ENCODE peak calls at places on chromosome 1, in ten cellular contexts. One of them, this sample, is unnamed.

GRCh38 chr1:203287109-203287893 is 18.0 kb upstream of the BTG2 start:
- DNase-seq in lower leg skin: no peak
- DNase-seq in AG04450: no peak
- DNase-seq in heart left ventricle: peak; percentile 82
- DNase-seq in astrocyte of the spinal cord: no peak
- DNase-seq in suprapubic skin: no peak
- DNase-seq in A549: no peak
- DNase-seq in IMR-90: no peak
- DNase-seq in choroid plexus epithelial cell: no peak
- DNase-seq in fibroblast of lung: no peak
- DNase-seq in this sample: peak; percentile 40

GRCh38 chr1:229024528-229025119 is 246.3 kb upstream of the RAB4A start:
- DNase-seq in lower leg skin: no peak
- DNase-seq in AG04450: peak; percentile 68
- DNase-seq in heart left ventricle: no peak
- DNase-seq in astrocyte of the spinal cord: peak; percentile 75
- DNase-seq in suprapubic skin: no peak
- DNase-seq in A549: peak; percentile 81
- DNase-seq in IMR-90: peak; percentile 90
- DNase-seq in choroid plexus epithelial cell: peak; percentile 89
- DNase-seq in fibroblast of lung: peak; percentile 82
- DNase-seq in this sample: peak; percentile 85

GRCh38 chr1:1021010-1021845 is 1.3 kb downstream of the AGRN start:
- DNase-seq in lower leg skin: no peak
- DNase-seq in AG04450: peak; percentile 15
- DNase-seq in heart left ventricle: peak; percentile 85
- DNase-seq in astrocyte of the spinal cord: peak; percentile 81
- DNase-seq in suprapubic skin: no peak
- DNase-seq in A549: peak; percentile 78
- DNase-seq in IMR-90: peak; percentile 72
- DNase-seq in choroid plexus epithelial cell: peak; percentile 72
- DNase-seq in fibroblast of lung: peak; percentile 84
- DNase-seq in this sample: peak; percentile 71

GRCh38 chr1:65027699-65028358 is 61.5 kb upstream of the JAK1 start:
- DNase-seq in lower leg skin: peak; percentile 93
- DNase-seq in AG04450: no peak
- DNase-seq in heart left ventricle: peak; percentile 37
- DNase-seq in astrocyte of the spinal cord: peak; percentile 25
- DNase-seq in suprapubic skin: no peak
- DNase-seq in A549: no peak
- DNase-seq in IMR-90: no peak
- DNase-seq in choroid plexus epithelial cell: no peak
- DNase-seq in fibroblast of lung: peak; percentile 17
- DNase-seq in this sample: peak; percentile 31

GRCh38 chr1:247548092-247548491 is 842 bp upstream of the GCSAML start:
- DNase-seq in lower leg skin: no peak
- DNase-seq in AG04450: no peak
- DNase-seq in heart left ventricle: no peak
- DNase-seq in astrocyte of the spinal cord: no peak
- DNase-seq in suprapubic skin: no peak
- DNase-seq in A549: no peak
- DNase-seq in IMR-90: no peak
- DNase-seq in choroid plexus epithelial cell: no peak
- DNase-seq in fibroblast of lung: no peak
- DNase-seq in this sample: no peak

GRCh38 chr1:22038036-22038435 is 14.5 kb upstream of the CDC42 start:
- DNase-seq in lower leg skin: no peak
- DNase-seq in AG04450: no peak
- DNase-seq in heart left ventricle: no peak
- DNase-seq in astrocyte of the spinal cord: no peak
- DNase-seq in suprapubic skin: no peak
- DNase-seq in A549: no peak
- DNase-seq in IMR-90: no peak
- DNase-seq in choroid plexus epithelial cell: no peak
- DNase-seq in fibroblast of lung: peak; percentile 43
- DNase-seq in this sample: no peak

GRCh38 chr1:82689217-82689616 is 888.5 kb downstream of the ADGRL2 start:
- DNase-seq in lower leg skin: no peak
- DNase-seq in AG04450: no peak
- DNase-seq in heart left ventricle: no peak
- DNase-seq in astrocyte of the spinal cord: no peak
- DNase-seq in suprapubic skin: no peak
- DNase-seq in A549: no peak
- DNase-seq in IMR-90: no peak
- DNase-seq in choroid plexus epithelial cell: no peak
- DNase-seq in fibroblast of lung: no peak
- DNase-seq in this sample: no peak

GRCh38 chr1:147267711-147268110 is 25.2 kb downstream of the CHD1L start:
- DNase-seq in lower leg skin: no peak
- DNase-seq in AG04450: no peak
- DNase-seq in heart left ventricle: no peak
- DNase-seq in astrocyte of the spinal cord: no peak
- DNase-seq in suprapubic skin: no peak
- DNase-seq in A549: no peak
- DNase-seq in IMR-90: no peak
- DNase-seq in choroid plexus epithelial cell: no peak
- DNase-seq in fibroblast of lung: peak; percentile 56
- DNase-seq in this sample: no peak

GRCh38 chr1:52055066-52055853 is at the start of gene TXNDC12:
- DNase-seq in lower leg skin: peak; percentile 96
- DNase-seq in AG04450: peak; percentile 75
- DNase-seq in heart left ventricle: peak; percentile 80
- DNase-seq in astrocyte of the spinal cord: peak; percentile 95
- DNase-seq in suprapubic skin: peak; percentile 92
- DNase-seq in A549: peak; percentile 90
- DNase-seq in IMR-90: peak; percentile 91
- DNase-seq in choroid plexus epithelial cell: peak; percentile 94
- DNase-seq in fibroblast of lung: peak; percentile 93
- DNase-seq in this sample: peak; percentile 94

GRCh38 chr1:52056937-52057231 is 789 bp downstream of the BTF3L4 start:
- DNase-seq in lower leg skin: no peak
- DNase-seq in AG04450: no peak
- DNase-seq in heart left ventricle: no peak
- DNase-seq in astrocyte of the spinal cord: no peak
- DNase-seq in suprapubic skin: no peak
- DNase-seq in A549: no peak
- DNase-seq in IMR-90: no peak
- DNase-seq in choroid plexus epithelial cell: peak; percentile 75
- DNase-seq in fibroblast of lung: no peak
- DNase-seq in this sample: peak; percentile 82

GRCh38 chr1:52057245-52057644 is 1.1 kb downstream of the BTF3L4 start:
- DNase-seq in lower leg skin: no peak
- DNase-seq in AG04450: no peak
- DNase-seq in heart left ventricle: no peak
- DNase-seq in astrocyte of the spinal cord: no peak
- DNase-seq in suprapubic skin: no peak
- DNase-seq in A549: no peak
- DNase-seq in IMR-90: no peak
- DNase-seq in choroid plexus epithelial cell: peak; percentile 19
- DNase-seq in fibroblast of lung: no peak
- DNase-seq in this sample: no peak

GRCh38 chr1:52055854-52056109 is 313 bp upstream of the BTF3L4 start:
- DNase-seq in lower leg skin: no peak
- DNase-seq in AG04450: no peak
- DNase-seq in heart left ventricle: no peak
- DNase-seq in astrocyte of the spinal cord: no peak
- DNase-seq in suprapubic skin: no peak
- DNase-seq in A549: no peak
- DNase-seq in IMR-90: no peak
- DNase-seq in choroid plexus epithelial cell: no peak
- DNase-seq in fibroblast of lung: no peak
- DNase-seq in this sample: no peak

DNA sequence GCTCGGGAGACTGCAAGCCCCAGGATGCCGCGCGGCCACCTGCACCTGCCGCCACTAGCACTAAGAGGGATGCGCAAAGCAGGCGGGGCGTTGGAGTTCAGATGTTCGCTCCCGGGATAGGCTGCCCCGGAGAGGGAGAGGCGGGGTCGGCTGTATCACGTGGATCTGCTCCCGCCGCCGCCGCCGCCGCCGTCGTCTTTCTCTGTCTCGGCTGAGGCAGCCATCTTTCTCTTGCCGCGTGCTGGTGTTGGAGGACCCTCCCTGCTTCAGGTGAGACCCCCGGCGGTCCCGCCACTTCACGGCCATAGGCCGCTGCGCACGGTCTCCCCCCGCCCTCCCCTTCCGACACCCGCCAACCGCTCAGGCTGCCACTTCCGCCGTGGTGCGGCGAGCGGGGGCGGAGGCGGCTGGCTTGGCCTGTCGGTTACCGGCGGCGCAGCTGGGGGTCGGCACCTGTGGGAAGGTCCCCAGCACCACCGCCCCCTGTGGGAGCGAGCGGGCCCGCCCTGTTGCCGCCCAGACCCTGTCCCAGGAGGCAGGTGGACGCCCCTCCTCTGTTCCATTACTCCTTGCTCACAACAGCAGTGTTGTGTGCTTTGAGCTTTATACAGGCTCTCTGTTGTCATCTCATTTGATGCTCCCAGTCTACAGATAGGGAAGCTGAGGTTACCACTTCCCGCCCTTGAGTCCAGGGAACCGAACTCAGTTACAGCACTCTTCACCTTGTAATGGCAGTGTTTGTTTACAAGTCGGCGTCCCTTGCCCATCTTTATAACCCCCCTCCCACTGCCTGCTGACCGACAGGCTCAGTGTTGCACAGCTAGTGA is at the start of gene BTF3L4:
- DNase-seq in lower leg skin: peak; percentile 99
- DNase-seq in AG04450: peak; percentile 74
- DNase-seq in heart left ventricle: peak; percentile 95
- DNase-seq in astrocyte of the spinal cord: peak; percentile 93
- DNase-seq in suprapubic skin: peak; percentile 97
- DNase-seq in A549: peak; percentile 92
- DNase-seq in IMR-90: peak; percentile 89
- DNase-seq in choroid plexus epithelial cell: peak; percentile 96
- DNase-seq in fibroblast of lung: peak; percentile 90
- DNase-seq in this sample: peak; percentile 94
- TF ChIP-seq CTCF in lower leg skin: no peak
- TF ChIP-seq CTCF in AG04450: no peak
- TF ChIP-seq CTCF in heart left ventricle: no peak
- TF ChIP-seq CTCF in astrocyte of the spinal cord: no peak
- TF ChIP-seq CTCF in suprapubic skin: no peak
- TF ChIP-seq CTCF in A549: no peak
- TF ChIP-seq CTCF in IMR-90: no peak
- TF ChIP-seq CTCF in choroid plexus epithelial cell: no peak
- TF ChIP-seq CTCF in fibroblast of lung: no peak
- TF ChIP-seq CTCF in this sample: no peak

GRCh38 chr1:27628712-27629111 is 6.3 kb downstream of the FGR start:
- DNase-seq in lower leg skin: no peak
- DNase-seq in AG04450: no peak
- DNase-seq in heart left ventricle: no peak
- DNase-seq in astrocyte of the spinal cord: no peak
- DNase-seq in suprapubic skin: no peak
- DNase-seq in A549: no peak
- DNase-seq in IMR-90: no peak
- DNase-seq in choroid plexus epithelial cell: no peak
- DNase-seq in fibroblast of lung: no peak
- DNase-seq in this sample: no peak

GRCh38 chr1:27627051-27627450 is 7.9 kb downstream of the FGR start:
- DNase-seq in lower leg skin: no peak
- DNase-seq in AG04450: no peak
- DNase-seq in heart left ventricle: no peak
- DNase-seq in astrocyte of the spinal cord: no peak
- DNase-seq in suprapubic skin: no peak
- DNase-seq in A549: no peak
- DNase-seq in IMR-90: no peak
- DNase-seq in choroid plexus epithelial cell: no peak
- DNase-seq in fibroblast of lung: no peak
- DNase-seq in this sample: no peak

GRCh38 chr1:27623327-27624212 is 11.4 kb downstream of the FGR start:
- DNase-seq in lower leg skin: no peak
- DNase-seq in AG04450: no peak
- DNase-seq in heart left ventricle: no peak
- DNase-seq in astrocyte of the spinal cord: no peak
- DNase-seq in suprapubic skin: no peak
- DNase-seq in A549: no peak
- DNase-seq in IMR-90: no peak
- DNase-seq in choroid plexus epithelial cell: no peak
- DNase-seq in fibroblast of lung: no peak
- DNase-seq in this sample: no peak

GRCh38 chr1:27624467-27625233 is 10.3 kb downstream of the FGR start:
- DNase-seq in lower leg skin: no peak
- DNase-seq in AG04450: no peak
- DNase-seq in heart left ventricle: no peak
- DNase-seq in astrocyte of the spinal cord: no peak
- DNase-seq in suprapubic skin: no peak
- DNase-seq in A549: no peak
- DNase-seq in IMR-90: no peak
- DNase-seq in choroid plexus epithelial cell: no peak
- DNase-seq in fibroblast of lung: no peak
- DNase-seq in this sample: no peak

DNA sequence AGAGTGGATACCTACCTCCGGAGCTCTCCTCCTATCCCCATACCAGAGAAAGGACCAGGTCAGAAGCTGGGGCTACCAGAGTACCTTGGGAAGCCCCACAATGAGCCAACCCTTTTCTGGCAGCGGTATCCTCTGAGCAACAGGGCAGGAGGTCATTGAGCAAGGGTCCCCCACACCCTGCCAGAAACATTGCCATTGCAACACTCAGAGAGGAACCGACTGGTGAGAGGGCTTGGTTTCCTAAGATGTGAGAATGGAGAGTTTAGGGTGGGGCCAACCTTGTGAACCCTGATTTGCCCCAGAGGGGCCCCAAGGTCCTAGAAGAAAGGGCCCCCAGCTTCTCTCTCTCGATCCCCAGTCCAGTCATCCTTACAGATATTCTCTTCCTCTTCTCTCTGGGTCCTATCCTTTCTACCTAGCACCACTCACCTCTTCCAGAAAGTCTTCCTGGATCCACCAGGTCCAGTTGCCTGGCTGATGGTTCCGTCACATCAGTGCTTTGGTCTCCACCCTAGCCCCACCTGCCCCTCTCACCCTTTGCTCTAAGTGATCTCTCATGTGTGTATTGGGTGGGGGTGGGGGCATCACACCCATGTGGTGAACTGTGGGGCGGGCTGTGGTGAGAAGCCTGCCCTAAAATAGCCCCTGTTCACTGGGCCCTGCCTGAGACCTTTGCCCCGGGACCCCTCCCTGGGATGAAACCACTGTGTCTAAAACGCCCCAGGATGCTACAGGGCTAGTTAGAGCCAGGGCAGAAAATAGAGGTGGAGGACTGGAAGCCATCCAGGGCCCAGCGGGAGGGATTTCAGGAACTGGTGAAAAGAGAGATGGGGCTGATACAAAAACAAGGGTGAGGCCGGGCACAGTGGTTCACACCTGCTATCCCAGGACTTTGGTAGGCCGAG is 8.7 kb downstream of the FGR start:
- DNase-seq in lower leg skin: no peak
- DNase-seq in AG04450: no peak
- DNase-seq in heart left ventricle: no peak
- DNase-seq in astrocyte of the spinal cord: no peak
- DNase-seq in suprapubic skin: no peak
- DNase-seq in A549: no peak
- DNase-seq in IMR-90: no peak
- DNase-seq in choroid plexus epithelial cell: no peak
- DNase-seq in fibroblast of lung: no peak
- DNase-seq in this sample: no peak
- H3K4me3 ChIP-seq in lower leg skin: no peak overlapping the region
- H3K4me3 ChIP-seq in AG04450: no peak overlapping the region
- H3K4me3 ChIP-seq in heart left ventricle: no peak overlapping the region
- H3K4me3 ChIP-seq in astrocyte of the spinal cord: no peak overlapping the region
- H3K4me3 ChIP-seq in suprapubic skin: no peak overlapping the region
- H3K4me3 ChIP-seq in A549: no peak overlapping the region
- H3K4me3 ChIP-seq in IMR-90: no peak overlapping the region
- H3K4me3 ChIP-seq in choroid plexus epithelial cell: no peak overlapping the region
- H3K4me3 ChIP-seq in fibroblast of lung: no peak overlapping the region
- H3K4me3 ChIP-seq in this sample: no peak overlapping the region

DNA sequence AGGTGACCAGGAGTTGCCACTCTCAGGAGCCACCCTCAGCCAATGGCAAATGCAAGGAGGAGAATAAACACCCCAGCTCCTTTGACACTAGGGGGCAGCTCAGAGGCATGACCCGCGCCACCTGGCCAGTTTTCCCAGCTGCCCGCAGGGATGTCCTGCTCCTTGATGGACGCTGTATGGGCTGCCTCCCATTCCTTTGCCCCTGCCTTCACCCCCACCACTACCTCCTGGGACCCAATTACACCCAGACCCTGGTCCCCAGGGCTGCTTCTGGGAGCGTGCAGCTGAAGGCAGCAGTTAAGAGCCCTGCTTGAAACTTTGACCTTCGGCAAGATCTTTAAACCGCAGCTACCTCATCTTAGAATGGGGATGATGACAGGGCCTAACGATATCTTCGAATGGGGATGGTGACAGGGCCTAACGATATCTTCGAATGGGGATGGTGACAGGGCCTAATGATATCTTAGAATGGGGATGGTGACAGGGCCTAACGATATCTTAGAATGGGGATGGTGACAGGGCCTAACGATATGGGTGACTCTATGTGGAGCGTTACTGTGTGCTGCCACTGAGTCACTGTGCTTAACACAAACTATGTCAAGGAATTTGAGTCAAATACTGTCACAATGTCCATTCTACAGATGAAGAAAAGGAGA is 163.0 kb upstream of the KAZN start:
- DNase-seq in lower leg skin: no peak
- DNase-seq in AG04450: no peak
- DNase-seq in heart left ventricle: no peak
- DNase-seq in astrocyte of the spinal cord: no peak
- DNase-seq in suprapubic skin: no peak
- DNase-seq in A549: no peak
- DNase-seq in IMR-90: no peak
- DNase-seq in choroid plexus epithelial cell: no peak
- DNase-seq in fibroblast of lung: no peak
- DNase-seq in this sample: no peak
- TF ChIP-seq CTCF in lower leg skin: no peak
- TF ChIP-seq CTCF in AG04450: no peak
- TF ChIP-seq CTCF in heart left ventricle: no peak
- TF ChIP-seq CTCF in astrocyte of the spinal cord: peak; percentile 2
- TF ChIP-seq CTCF in suprapubic skin: no peak
- TF ChIP-seq CTCF in A549: no peak
- TF ChIP-seq CTCF in IMR-90: no peak
- TF ChIP-seq CTCF in choroid plexus epithelial cell: no peak
- TF ChIP-seq CTCF in fibroblast of lung: no peak
- TF ChIP-seq CTCF in this sample: no peak

DNA sequence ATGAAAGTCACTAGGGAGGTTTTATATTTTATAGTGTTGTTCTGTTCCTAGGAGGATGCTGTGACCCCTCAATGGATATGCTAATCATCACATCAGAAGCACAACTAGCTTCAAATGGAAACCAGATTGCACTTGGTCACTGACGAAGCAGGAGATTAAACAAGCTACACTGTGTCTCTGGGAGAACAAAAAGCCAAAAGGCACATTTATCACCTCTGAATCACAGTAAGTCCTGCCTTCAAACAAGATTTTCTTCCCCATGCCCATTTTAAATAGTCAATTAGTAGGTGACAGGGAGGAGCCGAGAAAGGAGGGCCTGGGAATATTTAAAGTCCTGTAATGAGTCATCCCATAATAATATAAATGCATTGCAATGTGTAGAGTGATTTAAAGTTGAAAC is 38.1 kb downstream of the RGS2 start:
- DNase-seq in lower leg skin: no peak
- DNase-seq in AG04450: no peak
- DNase-seq in heart left ventricle: no peak
- DNase-seq in astrocyte of the spinal cord: peak; percentile 9
- DNase-seq in suprapubic skin: no peak
- DNase-seq in A549: no peak
- DNase-seq in IMR-90: no peak
- DNase-seq in choroid plexus epithelial cell: no peak
- DNase-seq in fibroblast of lung: no peak
- DNase-seq in this sample: no peak
- H3K4me3 ChIP-seq in lower leg skin: no peak overlapping the region
- H3K4me3 ChIP-seq in AG04450: no peak overlapping the region
- H3K4me3 ChIP-seq in heart left ventricle: no peak overlapping the region
- H3K4me3 ChIP-seq in astrocyte of the spinal cord: no peak overlapping the region
- H3K4me3 ChIP-seq in suprapubic skin: no peak overlapping the region
- H3K4me3 ChIP-seq in A549: no peak overlapping the region
- H3K4me3 ChIP-seq in IMR-90: no peak overlapping the region
- H3K4me3 ChIP-seq in choroid plexus epithelial cell: no peak overlapping the region
- H3K4me3 ChIP-seq in fibroblast of lung: no peak overlapping the region
- H3K4me3 ChIP-seq in this sample: no peak overlapping the region

This sample was measured in cardiac fibroblast.